ENCODE peak calls at places on chromosomes 6 and 20, in nine cellular contexts. One of them, this sample, is unnamed.

GRCh38 chr6:156102129-156102528 is 646.5 kb upstream of the NOX3 start:
- DNase-seq in stimulated activated CD4-positive, alpha-beta T cell treated with anti-CD3 and anti-CD28 coated beads, Interleukin-12 subunit alpha, Interleukin-12 subunit beta, amount 100 ng/mL, for 4 hours: no peak
- DNase-seq in stimulated activated naive CD8-positive, alpha-beta T cell treated with anti-CD3 and anti-CD28 coated beads, Interleukin-15, Interleukin-2, amounts not matched to agents 100 U/mL and 50 U/mL, for 24 hours: no peak
- DNase-seq in KG1: no peak
- DNase-seq in GM20000: no peak
- DNase-seq in T-helper 2 cell: no peak
- DNase-seq in HS-27A: no peak
- DNase-seq in fibroblast of gingiva: no peak
- DNase-seq in right cardiac atrium: no peak
- DNase-seq in this sample: no peak

GRCh38 chr6:10429638-10430427 is 15.0 kb upstream of the TFAP2A start:
- DNase-seq in stimulated activated naive CD8-positive, alpha-beta T cell treated with anti-CD3 and anti-CD28 coated beads, Interleukin-15, Interleukin-2, amounts not matched to agents 100 U/mL and 50 U/mL, for 24 hours: no peak
- DNase-seq in KG1: peak
- DNase-seq in stimulated activated CD4-positive, alpha-beta T cell treated with anti-CD3 and anti-CD28 coated beads, Interleukin-12 subunit alpha, Interleukin-12 subunit beta, amount 100 ng/mL, for 4 hours: no peak
- DNase-seq in T-helper 2 cell: no peak
- DNase-seq in HS-27A: no peak
- DNase-seq in fibroblast of gingiva: peak
- DNase-seq in GM20000: peak
- DNase-seq in right cardiac atrium: no peak
- DNase-seq in this sample: no peak

GRCh38 chr6:118639054-118639964 is 12.1 kb downstream of the CEP85L start:
- DNase-seq in fibroblast of gingiva: no peak
- DNase-seq in HS-27A: no peak
- DNase-seq in KG1: no peak
- DNase-seq in right cardiac atrium: no peak
- DNase-seq in GM20000: peak
- DNase-seq in T-helper 2 cell: no peak
- DNase-seq in stimulated activated naive CD8-positive, alpha-beta T cell treated with anti-CD3 and anti-CD28 coated beads, Interleukin-15, Interleukin-2, amounts not matched to agents 100 U/mL and 50 U/mL, for 24 hours: no peak
- DNase-seq in stimulated activated CD4-positive, alpha-beta T cell treated with anti-CD3 and anti-CD28 coated beads, Interleukin-12 subunit alpha, Interleukin-12 subunit beta, amount 100 ng/mL, for 4 hours: no peak
- DNase-seq in this sample: no peak

GRCh38 chr6:43676962-43677606 is 10.5 kb downstream of the MRPS18A start:
- DNase-seq in HS-27A: no peak
- DNase-seq in right cardiac atrium: no peak
- DNase-seq in KG1: no peak
- DNase-seq in fibroblast of gingiva: no peak
- DNase-seq in stimulated activated CD4-positive, alpha-beta T cell treated with anti-CD3 and anti-CD28 coated beads, Interleukin-12 subunit alpha, Interleukin-12 subunit beta, amount 100 ng/mL, for 4 hours: no peak
- DNase-seq in stimulated activated naive CD8-positive, alpha-beta T cell treated with anti-CD3 and anti-CD28 coated beads, Interleukin-15, Interleukin-2, amounts not matched to agents 100 U/mL and 50 U/mL, for 24 hours: no peak
- DNase-seq in GM20000: no peak
- DNase-seq in T-helper 2 cell: no peak
- DNase-seq in this sample: no peak

GRCh38 chr6:6320901-6321300 is 439 bp upstream of the F13A1 start:
- DNase-seq in KG1: no peak
- DNase-seq in GM20000: no peak
- DNase-seq in fibroblast of gingiva: no peak
- DNase-seq in T-helper 2 cell: no peak
- DNase-seq in stimulated activated CD4-positive, alpha-beta T cell treated with anti-CD3 and anti-CD28 coated beads, Interleukin-12 subunit alpha, Interleukin-12 subunit beta, amount 100 ng/mL, for 4 hours: no peak
- DNase-seq in HS-27A: no peak
- DNase-seq in right cardiac atrium: no peak
- DNase-seq in stimulated activated naive CD8-positive, alpha-beta T cell treated with anti-CD3 and anti-CD28 coated beads, Interleukin-15, Interleukin-2, amounts not matched to agents 100 U/mL and 50 U/mL, for 24 hours: no peak
- DNase-seq in this sample: no peak

GRCh38 chr6:6795396-6795795 is 206.9 kb downstream of the LY86 start:
- DNase-seq in right cardiac atrium: no peak
- DNase-seq in GM20000: no peak
- DNase-seq in stimulated activated naive CD8-positive, alpha-beta T cell treated with anti-CD3 and anti-CD28 coated beads, Interleukin-15, Interleukin-2, amounts not matched to agents 100 U/mL and 50 U/mL, for 24 hours: no peak
- DNase-seq in fibroblast of gingiva: no peak
- DNase-seq in KG1: no peak
- DNase-seq in T-helper 2 cell: no peak
- DNase-seq in HS-27A: no peak
- DNase-seq in stimulated activated CD4-positive, alpha-beta T cell treated with anti-CD3 and anti-CD28 coated beads, Interleukin-12 subunit alpha, Interleukin-12 subunit beta, amount 100 ng/mL, for 4 hours: no peak
- DNase-seq in this sample: no peak

GRCh38 chr6:397056-397455 is 5.5 kb downstream of the IRF4 start:
- DNase-seq in KG1: no peak
- DNase-seq in GM20000: no peak
- DNase-seq in stimulated activated CD4-positive, alpha-beta T cell treated with anti-CD3 and anti-CD28 coated beads, Interleukin-12 subunit alpha, Interleukin-12 subunit beta, amount 100 ng/mL, for 4 hours: no peak
- DNase-seq in HS-27A: no peak
- DNase-seq in T-helper 2 cell: no peak
- DNase-seq in stimulated activated naive CD8-positive, alpha-beta T cell treated with anti-CD3 and anti-CD28 coated beads, Interleukin-15, Interleukin-2, amounts not matched to agents 100 U/mL and 50 U/mL, for 24 hours: no peak
- DNase-seq in right cardiac atrium: no peak
- DNase-seq in fibroblast of gingiva: no peak
- DNase-seq in this sample: no peak

GRCh38 chr6:15556711-15557110 is 106.1 kb downstream of the DTNBP1 start:
- DNase-seq in right cardiac atrium: no peak
- DNase-seq in T-helper 2 cell: no peak
- DNase-seq in stimulated activated naive CD8-positive, alpha-beta T cell treated with anti-CD3 and anti-CD28 coated beads, Interleukin-15, Interleukin-2, amounts not matched to agents 100 U/mL and 50 U/mL, for 24 hours: no peak
- DNase-seq in KG1: no peak
- DNase-seq in GM20000: no peak
- DNase-seq in stimulated activated CD4-positive, alpha-beta T cell treated with anti-CD3 and anti-CD28 coated beads, Interleukin-12 subunit alpha, Interleukin-12 subunit beta, amount 100 ng/mL, for 4 hours: no peak
- DNase-seq in HS-27A: no peak
- DNase-seq in fibroblast of gingiva: no peak
- DNase-seq in this sample: no peak

GRCh38 chr6:32868257-32868788 is 14.3 kb downstream of the PSMB9 start:
- DNase-seq in right cardiac atrium: peak
- DNase-seq in T-helper 2 cell: peak
- DNase-seq in GM20000: peak
- DNase-seq in stimulated activated naive CD8-positive, alpha-beta T cell treated with anti-CD3 and anti-CD28 coated beads, Interleukin-15, Interleukin-2, amounts not matched to agents 100 U/mL and 50 U/mL, for 24 hours: peak
- DNase-seq in HS-27A: peak
- DNase-seq in KG1: peak
- DNase-seq in fibroblast of gingiva: peak
- DNase-seq in stimulated activated CD4-positive, alpha-beta T cell treated with anti-CD3 and anti-CD28 coated beads, Interleukin-12 subunit alpha, Interleukin-12 subunit beta, amount 100 ng/mL, for 4 hours: peak
- DNase-seq in this sample: peak

GRCh38 chr20:11193241-11193640 is 519.4 kb upstream of the JAG1 start:
- DNase-seq in T-helper 2 cell: no peak
- DNase-seq in fibroblast of gingiva: peak
- DNase-seq in KG1: no peak
- DNase-seq in right cardiac atrium: no peak
- DNase-seq in stimulated activated CD4-positive, alpha-beta T cell treated with anti-CD3 and anti-CD28 coated beads, Interleukin-12 subunit alpha, Interleukin-12 subunit beta, amount 100 ng/mL, for 4 hours: no peak
- DNase-seq in stimulated activated naive CD8-positive, alpha-beta T cell treated with anti-CD3 and anti-CD28 coated beads, Interleukin-15, Interleukin-2, amounts not matched to agents 100 U/mL and 50 U/mL, for 24 hours: no peak
- DNase-seq in HS-27A: no peak
- DNase-seq in GM20000: no peak
- DNase-seq in this sample: no peak

GRCh38 chr6:13554929-13555333 is 19.5 kb upstream of the SIRT5 start:
- DNase-seq in HS-27A: no peak
- DNase-seq in T-helper 2 cell: no peak
- DNase-seq in stimulated activated CD4-positive, alpha-beta T cell treated with anti-CD3 and anti-CD28 coated beads, Interleukin-12 subunit alpha, Interleukin-12 subunit beta, amount 100 ng/mL, for 4 hours: no peak
- DNase-seq in KG1: no peak
- DNase-seq in fibroblast of gingiva: no peak
- DNase-seq in right cardiac atrium: peak
- DNase-seq in stimulated activated naive CD8-positive, alpha-beta T cell treated with anti-CD3 and anti-CD28 coated beads, Interleukin-15, Interleukin-2, amounts not matched to agents 100 U/mL and 50 U/mL, for 24 hours: no peak
- DNase-seq in GM20000: no peak
- DNase-seq in this sample: peak

GRCh38 chr6:42845327-42845694 is 34.1 kb upstream of the RPL7L1 start:
- DNase-seq in right cardiac atrium: no peak
- DNase-seq in stimulated activated naive CD8-positive, alpha-beta T cell treated with anti-CD3 and anti-CD28 coated beads, Interleukin-15, Interleukin-2, amounts not matched to agents 100 U/mL and 50 U/mL, for 24 hours: no peak
- DNase-seq in HS-27A: no peak
- DNase-seq in T-helper 2 cell: no peak
- DNase-seq in fibroblast of gingiva: no peak
- DNase-seq in KG1: no peak
- DNase-seq in GM20000: no peak
- DNase-seq in stimulated activated CD4-positive, alpha-beta T cell treated with anti-CD3 and anti-CD28 coated beads, Interleukin-12 subunit alpha, Interleukin-12 subunit beta, amount 100 ng/mL, for 4 hours: no peak
- DNase-seq in this sample: no peak

GRCh38 chr20:24995741-24996448 is 3.3 kb upstream of the APMAP start:
- DNase-seq in right cardiac atrium: no peak
- DNase-seq in stimulated activated naive CD8-positive, alpha-beta T cell treated with anti-CD3 and anti-CD28 coated beads, Interleukin-15, Interleukin-2, amounts not matched to agents 100 U/mL and 50 U/mL, for 24 hours: no peak
- DNase-seq in fibroblast of gingiva: no peak
- DNase-seq in T-helper 2 cell: no peak
- DNase-seq in stimulated activated CD4-positive, alpha-beta T cell treated with anti-CD3 and anti-CD28 coated beads, Interleukin-12 subunit alpha, Interleukin-12 subunit beta, amount 100 ng/mL, for 4 hours: no peak
- DNase-seq in KG1: no peak
- DNase-seq in GM20000: no peak
- DNase-seq in HS-27A: no peak
- DNase-seq in this sample: no peak

GRCh38 chr6:169326067-169326799 is 72.6 kb upstream of the THBS2 start:
- DNase-seq in GM20000: no peak
- DNase-seq in fibroblast of gingiva: peak
- DNase-seq in stimulated activated naive CD8-positive, alpha-beta T cell treated with anti-CD3 and anti-CD28 coated beads, Interleukin-15, Interleukin-2, amounts not matched to agents 100 U/mL and 50 U/mL, for 24 hours: no peak
- DNase-seq in stimulated activated CD4-positive, alpha-beta T cell treated with anti-CD3 and anti-CD28 coated beads, Interleukin-12 subunit alpha, Interleukin-12 subunit beta, amount 100 ng/mL, for 4 hours: no peak
- DNase-seq in HS-27A: no peak
- DNase-seq in T-helper 2 cell: no peak
- DNase-seq in right cardiac atrium: no peak
- DNase-seq in KG1: no peak
- DNase-seq in this sample: no peak

GRCh38 chr6:136039185-136039584 is 187.7 kb downstream of the PDE7B start:
- DNase-seq in KG1: no peak
- DNase-seq in HS-27A: no peak
- DNase-seq in stimulated activated naive CD8-positive, alpha-beta T cell treated with anti-CD3 and anti-CD28 coated beads, Interleukin-15, Interleukin-2, amounts not matched to agents 100 U/mL and 50 U/mL, for 24 hours: no peak
- DNase-seq in fibroblast of gingiva: no peak
- DNase-seq in T-helper 2 cell: no peak
- DNase-seq in stimulated activated CD4-positive, alpha-beta T cell treated with anti-CD3 and anti-CD28 coated beads, Interleukin-12 subunit alpha, Interleukin-12 subunit beta, amount 100 ng/mL, for 4 hours: no peak
- DNase-seq in right cardiac atrium: no peak
- DNase-seq in GM20000: no peak
- DNase-seq in this sample: no peak

GRCh38 chr20:14764511-14765369 is 427.3 kb upstream of the FLRT3 start:
- DNase-seq in HS-27A: no peak
- DNase-seq in right cardiac atrium: no peak
- DNase-seq in stimulated activated naive CD8-positive, alpha-beta T cell treated with anti-CD3 and anti-CD28 coated beads, Interleukin-15, Interleukin-2, amounts not matched to agents 100 U/mL and 50 U/mL, for 24 hours: no peak
- DNase-seq in GM20000: no peak
- DNase-seq in KG1: no peak
- DNase-seq in stimulated activated CD4-positive, alpha-beta T cell treated with anti-CD3 and anti-CD28 coated beads, Interleukin-12 subunit alpha, Interleukin-12 subunit beta, amount 100 ng/mL, for 4 hours: no peak
- DNase-seq in fibroblast of gingiva: no peak
- DNase-seq in T-helper 2 cell: no peak
- DNase-seq in this sample: peak

GRCh38 chr20:59482581-59483187 is 121.7 kb upstream of the PHACTR3 start:
- DNase-seq in GM20000: no peak
- DNase-seq in fibroblast of gingiva: no peak
- DNase-seq in stimulated activated CD4-positive, alpha-beta T cell treated with anti-CD3 and anti-CD28 coated beads, Interleukin-12 subunit alpha, Interleukin-12 subunit beta, amount 100 ng/mL, for 4 hours: no peak
- DNase-seq in T-helper 2 cell: no peak
- DNase-seq in HS-27A: no peak
- DNase-seq in right cardiac atrium: no peak
- DNase-seq in stimulated activated naive CD8-positive, alpha-beta T cell treated with anti-CD3 and anti-CD28 coated beads, Interleukin-15, Interleukin-2, amounts not matched to agents 100 U/mL and 50 U/mL, for 24 hours: no peak
- DNase-seq in KG1: no peak
- DNase-seq in this sample: no peak

GRCh38 chr20:53032021-53033001 is 60.2 kb downstream of the TSHZ2 start:
- DNase-seq in stimulated activated CD4-positive, alpha-beta T cell treated with anti-CD3 and anti-CD28 coated beads, Interleukin-12 subunit alpha, Interleukin-12 subunit beta, amount 100 ng/mL, for 4 hours: no peak
- DNase-seq in fibroblast of gingiva: peak
- DNase-seq in stimulated activated naive CD8-positive, alpha-beta T cell treated with anti-CD3 and anti-CD28 coated beads, Interleukin-15, Interleukin-2, amounts not matched to agents 100 U/mL and 50 U/mL, for 24 hours: no peak
- DNase-seq in T-helper 2 cell: no peak
- DNase-seq in HS-27A: no peak
- DNase-seq in right cardiac atrium: peak
- DNase-seq in KG1: no peak
- DNase-seq in GM20000: no peak
- DNase-seq in this sample: no peak

GRCh38 chr6:136318676-136319075 is 29.0 kb upstream of the BCLAF1 start:
- DNase-seq in fibroblast of gingiva: peak
- DNase-seq in stimulated activated naive CD8-positive, alpha-beta T cell treated with anti-CD3 and anti-CD28 coated beads, Interleukin-15, Interleukin-2, amounts not matched to agents 100 U/mL and 50 U/mL, for 24 hours: no peak
- DNase-seq in HS-27A: no peak
- DNase-seq in GM20000: no peak
- DNase-seq in KG1: no peak
- DNase-seq in right cardiac atrium: no peak
- DNase-seq in T-helper 2 cell: no peak
- DNase-seq in stimulated activated CD4-positive, alpha-beta T cell treated with anti-CD3 and anti-CD28 coated beads, Interleukin-12 subunit alpha, Interleukin-12 subunit beta, amount 100 ng/mL, for 4 hours: no peak
- DNase-seq in this sample: no peak

GRCh38 chr20:38635721-38636285 is 34.2 kb downstream of the ARHGAP40 start:
- DNase-seq in T-helper 2 cell: no peak
- DNase-seq in KG1: no peak
- DNase-seq in HS-27A: no peak
- DNase-seq in fibroblast of gingiva: no peak
- DNase-seq in stimulated activated CD4-positive, alpha-beta T cell treated with anti-CD3 and anti-CD28 coated beads, Interleukin-12 subunit alpha, Interleukin-12 subunit beta, amount 100 ng/mL, for 4 hours: no peak
- DNase-seq in GM20000: no peak
- DNase-seq in stimulated activated naive CD8-positive, alpha-beta T cell treated with anti-CD3 and anti-CD28 coated beads, Interleukin-15, Interleukin-2, amounts not matched to agents 100 U/mL and 50 U/mL, for 24 hours: no peak
- DNase-seq in right cardiac atrium: no peak
- DNase-seq in this sample: no peak

GRCh38 chr6:106974999-106975698 is 620 bp upstream of the CD24 start:
- DNase-seq in fibroblast of gingiva: peak
- DNase-seq in stimulated activated CD4-positive, alpha-beta T cell treated with anti-CD3 and anti-CD28 coated beads, Interleukin-12 subunit alpha, Interleukin-12 subunit beta, amount 100 ng/mL, for 4 hours: peak
- DNase-seq in T-helper 2 cell: no peak
- DNase-seq in stimulated activated naive CD8-positive, alpha-beta T cell treated with anti-CD3 and anti-CD28 coated beads, Interleukin-15, Interleukin-2, amounts not matched to agents 100 U/mL and 50 U/mL, for 24 hours: peak
- DNase-seq in right cardiac atrium: peak
- DNase-seq in HS-27A: no peak
- DNase-seq in KG1: no peak
- DNase-seq in GM20000: peak
- DNase-seq in this sample: peak

This sample was measured in thyroid gland.